ENCODE peak calls at places on chromosomes 3 and 15, in ten cellular contexts. N, T, X, D, J, C, S, I, F and E are unnamed samples.

GRCh38 chr3:100339786-100340185 is 5.2 kb downstream of the NIT2 start:
- DNase-seq in N (no peak), T (no peak), X (no peak), D (no peak), J (no peak), C (no peak), S (no peak), I (no peak), F (no peak), E (no peak)

GRCh38 chr3:39469945-39470344 is 2.5 kb downstream of the MOBP start:
- DNase-seq in N (no peak), T (no peak), X (no peak), D (no peak), J (no peak), C (no peak), S (no peak), I (no peak), F (no peak), E (no peak)

GRCh38 chr3:186520436-186520835 is 23.7 kb downstream of the CRYGS start:
- DNase-seq in N (no peak), T (no peak), X (no peak), D (peak; percentile 24), J (no peak), C (no peak), S (no peak), I (no peak), F (no peak), E (no peak)

GRCh38 chr3:56197259-56197965 is 270.9 kb downstream of the ERC2 start:
- DNase-seq in N (no peak), T (peak; percentile 57), X (no peak), D (no peak), J (no peak), C (peak; percentile 37), S (no peak), I (no peak), F (no peak), E (no peak)

GRCh38 chr15:64197425-64197824 is 34.6 kb upstream of the PPIB start:
- DNase-seq in N (no peak), T (peak; percentile 5), X (peak; percentile 81), D (no peak), J (no peak), C (peak; percentile 72), S (no peak), I (no peak), F (no peak), E (no peak)

GRCh38 chr3:14988988-14989394 is 41.6 kb downstream of the NR2C2 start:
- DNase-seq in N (no peak), T (no peak), X (no peak), D (no peak), J (peak; percentile 43), C (no peak), S (no peak), I (no peak), F (no peak), E (peak; percentile 47)

GRCh38 chr15:66999046-66999557 is 66.3 kb upstream of the SMAD3 start:
- DNase-seq in N (no peak), T (no peak), X (no peak), D (no peak), J (no peak), C (no peak), S (no peak), I (no peak), F (no peak), E (no peak)

GRCh38 chr3:38545983-38546382 is 49.8 kb downstream of the EXOG start:
- DNase-seq in N (no peak), T (no peak), X (no peak), D (no peak), J (no peak), C (no peak), S (no peak), I (no peak), F (no peak), E (no peak)

GRCh38 chr15:61102281-61102680 is 126.8 kb downstream of the RORA start:
- DNase-seq in N (no peak), T (no peak), X (no peak), D (no peak), J (no peak), C (no peak), S (no peak), I (no peak), F (no peak), E (no peak)

GRCh38 chr3:189229421-189229820 is 57.6 kb downstream of the TPRG1 start:
- DNase-seq in N (no peak), T (no peak), X (no peak), D (no peak), J (no peak), C (no peak), S (no peak), I (no peak), F (no peak), E (no peak)

GRCh38 chr15:70081612-70082011 is 16.1 kb downstream of the TLE3 start:
- DNase-seq in N (no peak), T (no peak), X (peak; percentile 26), D (no peak), J (no peak), C (no peak), S (no peak), I (no peak), F (no peak), E (no peak)

GRCh38 chr3:119019767-119020518 is 14.7 kb downstream of the IGSF11 start:
- DNase-seq in N (no peak), T (no peak), X (no peak), D (no peak), J (no peak), C (no peak), S (no peak), I (no peak), F (no peak), E (no peak)

GRCh38 chr3:58998476-58999117 is 51.2 kb downstream of the CFAP20DC start:
- DNase-seq in N (peak; percentile 95), T (no peak), X (peak; percentile 95), D (no peak), J (no peak), C (peak; percentile 74), S (no peak), I (no peak), F (no peak), E (no peak)

GRCh38 chr15:32957219-32957618 is 237.3 kb downstream of the FMN1 start:
- DNase-seq in N (no peak), T (no peak), X (no peak), D (no peak), J (no peak), C (no peak), S (no peak), I (no peak), F (no peak), E (no peak)

GRCh38 chr15:67762610-67763368 is 62.5 kb upstream of the SKOR1 start:
- DNase-seq in N (no peak), T (no peak), X (no peak), D (peak; percentile 30), J (no peak), C (peak; percentile 34), S (no peak), I (no peak), F (no peak), E (no peak)

GRCh38 chr15:77544162-77544561 is 88.5 kb downstream of the LINGO1 start:
- DNase-seq in N (no peak), T (no peak), X (no peak), D (no peak), J (no peak), C (no peak), S (peak; percentile 39), I (no peak), F (no peak), E (no peak)

GRCh38 chr15:60379466-60380274 is 18.1 kb downstream of the ANXA2 start:
- DNase-seq in N (no peak), T (no peak), X (no peak), D (no peak), J (no peak), C (peak; percentile 95), S (no peak), I (no peak), F (no peak), E (no peak)

GRCh38 chr3:132435911-132436425 is 18.7 kb downstream of the DNAJC13 start:
- DNase-seq in N (no peak), T (no peak), X (peak; percentile 23), D (no peak), J (no peak), C (no peak), S (no peak), I (no peak), F (no peak), E (no peak)